ENCODE peak calls at places on chromosomes 1 and 21, in four cellular contexts. Y is germinal center, O is keratinocyte, Q is HAP-1. R is an unnamed sample.

GRCh38 chr1:111422546-111423391 is 4.8 kb downstream of the OVGP1 start:
- DNase-seq in Y (no peak), O (peak), Q (no peak), R (no peak)

GRCh38 chr21:22728091-22728490 is 1729.9 kb downstream of the NCAM2 start:
- DNase-seq in Y (no peak), O (no peak), Q (peak), R (no peak)

GRCh38 chr1:236576004-236576403 is 28.3 kb downstream of the HEATR1 start:
- DNase-seq in Y (no peak), O (no peak), Q (no peak), R (no peak)

GRCh38 chr1:230800891-230801290 is 53.7 kb downstream of the CAPN9 start:
- DNase-seq in Y (no peak), O (no peak), Q (no peak), R (no peak)

GRCh38 chr21:25188639-25189038 is 418.6 kb downstream of the MRPL39 start:
- DNase-seq in Y (peak), O (no peak), Q (no peak), R (no peak)

GRCh38 chr21:46298083-46298412 is 11.9 kb downstream of the YBEY start:
- DNase-seq in Y (no peak), O (no peak), Q (no peak), R (no peak)

GRCh38 chr1:47495176-47495713 is 57.4 kb downstream of the FOXD2 start:
- DNase-seq in Y (no peak), O (no peak), Q (no peak), R (no peak)

GRCh38 chr21:25639167-25639921 is at the start of gene JAM2:
- DNase-seq in Y (peak), O (no peak), Q (peak), R (peak)

GRCh38 chr1:87171199-87171598 is 157.5 kb upstream of the LMO4 start:
- DNase-seq in Y (no peak), O (no peak), Q (no peak), R (no peak)